ENCODE peak calls at places on chromosomes 2 and 18, in four cellular contexts. A is NCI-H2029, D is occipital lobe, E is fibroblast of pulmonary artery. C is an unnamed sample.

GRCh38 chr2:33207336-33207735 is 260.6 kb downstream of the LTBP1 start:
- DNase-seq in A (no peak), D (no peak), E (peak), C (no peak)

GRCh38 chr2:178871536-178871935 is 64.3 kb upstream of the TTN start:
- DNase-seq in A (no peak), D (no peak), E (no peak), C (no peak)

GRCh38 chr2:21231985-21232384 is 108.2 kb downstream of the TDRD15 start:
- DNase-seq in A (no peak), D (no peak), E (no peak), C (no peak)

GRCh38 chr2:30706534-30707303 is 100.5 kb downstream of the CAPN13 start:
- DNase-seq in A (peak), D (no peak), E (peak), C (peak)

GRCh38 chr2:203894262-203894661 is 26.7 kb downstream of the CTLA4 start:
- DNase-seq in A (no peak), D (no peak), E (no peak), C (no peak)

GRCh38 chr18:36284671-36285295 is 12.7 kb upstream of the FHOD3 start:
- DNase-seq in A (peak), D (no peak), E (peak), C (peak)

GRCh38 chr2:191404568-191404991 is 159.4 kb downstream of the MYO1B start:
- DNase-seq in A (no peak), D (no peak), E (peak), C (no peak)

GRCh38 chr2:19648583-19648982 is 253.2 kb downstream of the TTC32 start:
- DNase-seq in A (no peak), D (no peak), E (peak), C (no peak)

GRCh38 chr2:98898423-98898841 is 37.6 kb downstream of the CRACDL start:
- DNase-seq in A (no peak), D (no peak), E (no peak), C (no peak)

GRCh38 chr2:28445448-28446258 is 50.2 kb upstream of the PLB1 start:
- DNase-seq in A (no peak), D (peak), E (peak), C (no peak)

GRCh38 chr2:53949457-53949856 is 21.3 kb downstream of the PSME4 start:
- DNase-seq in A (no peak), D (no peak), E (peak), C (no peak)

GRCh38 chr18:74896390-74896991 is 298.8 kb downstream of the ZNF407 start:
- DNase-seq in A (peak), D (no peak), E (peak), C (no peak)

GRCh38 chr2:171595896-171596295 is 73.6 kb downstream of the CYBRD1 start:
- DNase-seq in A (no peak), D (no peak), E (peak), C (no peak)

GRCh38 chr2:236241181-236242056 is 22.8 kb downstream of the ASB18 start:
- DNase-seq in A (no peak), D (no peak), E (no peak), C (no peak)

GRCh38 chr18:26470011-26470637 is 78.2 kb downstream of the KCTD1 start:
- DNase-seq in A (peak), D (no peak), E (no peak), C (no peak)

GRCh38 chr2:31235504-31235902 is 1.6 kb downstream of the EHD3 start:
- DNase-seq in A (no peak), D (no peak), E (peak), C (no peak)

GRCh38 chr2:169331461-169331860 is 30.9 kb downstream of the LRP2 start:
- DNase-seq in A (no peak), D (no peak), E (no peak), C (no peak)

GRCh38 chr2:22944141-22944540 is 440.8 kb upstream of the KLHL29 start:
- DNase-seq in A (no peak), D (no peak), E (no peak), C (no peak)

GRCh38 chr2:219418155-219418569 is at the start of gene DES:
- DNase-seq in A (no peak), D (no peak), E (no peak), C (no peak)

GRCh38 chr18:313931-314330 is 46.1 kb upstream of the THOC1 start:
- DNase-seq in A (no peak), D (no peak), E (no peak), C (no peak)

C was measured in anterior cingulate cortex.